ENCODE peak calls at places on chromosomes 1 and 21, in four cellular contexts. E, B, G and L are unnamed samples.

GRCh38 chr21:29555601-29556000 is 256.9 kb downstream of the BACH1 start:
- DNase-seq in E (no peak), G (no peak), B (no peak), L (no peak)

GRCh38 chr1:77614037-77614436 is 68.4 kb downstream of the ZZZ3 start:
- DNase-seq in E (no peak), G (no peak), B (no peak), L (no peak)

GRCh38 chr1:6962956-6963915 is 178.0 kb downstream of the CAMTA1 start:
- DNase-seq in B (peak), E (peak), G (peak), L (no peak)

GRCh38 chr1:20711285-20712209 is 6.3 kb downstream of the KIF17 start:
- DNase-seq in B (no peak), G (peak), E (peak), L (no peak)

GRCh38 chr21:31557421-31557955 is 102.0 kb upstream of the SOD1 start:
- DNase-seq in B (no peak), E (peak), G (no peak), L (no peak)

GRCh38 chr1:240148333-240148732 is 56.6 kb downstream of the FMN2 start:
- DNase-seq in G (no peak), E (no peak), B (no peak), L (no peak)

GRCh38 chr1:178324003-178324402 is 172.8 kb downstream of the CLEC20A start:
- DNase-seq in B (no peak), E (no peak), G (no peak), L (no peak)

GRCh38 chr21:36437745-36438128 is 42.2 kb downstream of the CLDN14 start:
- DNase-seq in B (no peak), E (no peak), G (peak), L (no peak)

GRCh38 chr1:8133190-8133589 is 107.1 kb upstream of the ERRFI1 start:
- DNase-seq in E (no peak), B (no peak), G (no peak), L (no peak)

GRCh38 chr1:159669338-159669737 is 45.1 kb downstream of the CRP start:
- DNase-seq in G (no peak), E (no peak), B (no peak), L (no peak)

GRCh38 chr1:234997201-234998173 is 131.2 kb downstream of the TOMM20 start:
- DNase-seq in E (no peak), G (no peak), B (no peak), L (peak)

GRCh38 chr1:59967141-59967697 is 40.6 kb upstream of the CYP2J2 start:
- DNase-seq in E (no peak), G (peak), B (no peak), L (no peak)

GRCh38 chr1:202159534-202160371 is 649 bp downstream of the PTPN7 start:
- DNase-seq in G (peak), E (no peak), B (no peak), L (no peak)

GRCh38 chr1:83994111-83994510 is 4.8 kb downstream of the TTLL7 start:
- DNase-seq in B (no peak), E (no peak), G (no peak), L (no peak)

GRCh38 chr1:226868726-226869125 is 1.7 kb upstream of the PSEN2 start:
- DNase-seq in B (no peak), G (no peak), E (no peak), L (no peak)

GRCh38 chr1:46301406-46302090 is 1.9 kb downstream of the LRRC41 start:
- DNase-seq in G (peak), B (no peak), E (peak), L (peak)

GRCh38 chr1:171455967-171456366 is 29.4 kb upstream of the PRRC2C start:
- DNase-seq in E (no peak), B (no peak), G (no peak), L (no peak)

GRCh38 chr1:171460018-171460585 is 25.2 kb upstream of the PRRC2C start:
- DNase-seq in E (no peak), G (no peak), B (no peak), L (no peak)

DNA sequence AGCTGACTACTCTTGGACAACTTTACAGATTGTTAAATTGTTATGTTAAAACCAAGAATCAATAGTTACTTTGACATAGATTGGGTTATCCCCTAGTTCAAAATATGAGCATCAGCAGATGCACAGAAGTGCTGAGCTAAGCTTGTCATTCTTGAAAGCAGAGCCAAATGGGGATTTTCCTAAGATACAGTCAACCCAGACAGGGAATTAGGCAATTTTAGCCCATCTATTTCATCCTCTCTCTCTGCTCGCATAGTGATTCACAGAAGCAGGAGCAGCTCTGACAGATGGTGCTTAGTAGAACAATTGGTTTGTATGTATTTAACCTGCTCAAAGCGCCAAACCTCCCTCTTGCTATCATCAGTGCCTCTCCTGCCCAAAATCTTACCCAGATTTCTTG is 27.9 kb upstream of the PRRC2C start:
- DNase-seq in E (no peak), B (no peak), G (no peak), L (no peak)
- TF ChIP-seq CREB1 in E (no peak), B (no peak), G (no peak), L (no peak)

DNA sequence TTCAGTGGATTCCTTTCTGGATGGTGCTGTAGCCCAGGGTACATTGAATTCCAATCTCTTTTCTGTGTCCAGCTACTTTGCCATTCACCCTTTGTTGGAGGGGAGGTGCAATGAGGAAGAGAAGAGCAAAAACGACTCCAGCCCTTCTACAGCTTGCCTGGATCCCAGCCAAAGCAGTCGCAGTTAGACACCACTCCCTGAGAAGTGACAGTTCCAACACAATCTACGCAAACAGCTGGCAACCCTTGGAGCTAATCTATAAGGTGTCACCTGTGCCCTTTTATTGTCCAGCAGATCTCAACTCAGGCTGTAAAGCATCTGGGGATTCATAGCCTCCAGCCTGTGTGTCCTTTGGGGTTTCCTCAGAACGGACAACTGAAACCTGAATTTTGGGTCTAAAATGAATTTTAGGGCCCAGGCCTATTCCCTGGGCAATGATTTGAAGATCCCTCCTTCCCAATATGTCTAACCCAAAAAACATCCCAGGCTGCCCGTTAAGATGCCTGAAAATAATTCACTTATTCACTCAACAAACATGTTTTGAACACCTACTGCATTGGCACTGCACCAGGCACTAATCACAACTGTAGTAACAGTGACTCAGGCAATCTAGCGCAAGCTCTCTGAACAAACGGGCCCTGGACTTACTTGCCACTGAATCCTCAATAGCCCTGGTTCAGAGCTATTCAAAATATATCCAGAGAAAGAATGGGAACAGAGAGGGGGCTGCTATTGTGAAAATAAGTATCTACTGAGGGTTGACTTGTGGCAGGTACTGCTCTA is 4.4 kb downstream of the CD244 start:
- DNase-seq in E (no peak), G (no peak), B (no peak), L (no peak)
- TF ChIP-seq NR2C2 in E (no peak), G (no peak), B (no peak), L (no peak)

GRCh38 chr1:194935864-194936263 is 1672.4 kb downstream of the KCNT2 start:
- DNase-seq in B (no peak), G (no peak), E (peak), L (no peak)

DNA sequence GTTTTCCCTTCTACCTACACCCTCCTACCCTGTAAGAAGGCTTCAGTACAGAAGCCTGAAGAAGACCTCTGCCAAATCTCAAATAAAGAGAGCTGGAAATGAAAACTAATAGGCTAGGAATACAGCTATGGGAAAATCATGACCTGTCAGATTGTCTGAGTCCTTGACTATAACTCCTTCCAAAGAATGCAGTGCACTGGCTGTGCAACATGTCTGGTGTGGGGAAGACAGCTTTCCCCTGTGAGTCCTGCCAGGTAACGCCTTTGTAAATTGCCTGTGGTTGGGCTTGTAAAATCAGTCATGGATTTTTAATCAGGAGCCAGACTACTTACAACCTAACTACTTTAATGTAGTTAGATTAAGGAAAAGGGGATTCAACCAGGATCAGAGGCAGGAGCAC is 1667.9 kb downstream of the KCNT2 start:
- DNase-seq in G (no peak), E (no peak), B (no peak), L (no peak)
- TF ChIP-seq CREB1 in G (no peak), E (no peak), B (no peak), L (no peak)

GRCh38 chr1:80392529-80392928 is 1386.0 kb upstream of the ADGRL4 start:
- DNase-seq in B (no peak), G (no peak), E (no peak), L (peak)
- TF ChIP-seq NR2C2 in B (no peak), G (no peak), E (no peak), L (no peak)

GRCh38 chr1:33683913-33684312 is 180.0 kb upstream of the HMGB4 start:
- DNase-seq in E (no peak), G (no peak), B (no peak), L (no peak)
- TF ChIP-seq CREB1 in E (no peak), G (no peak), B (no peak), L (no peak)

DNA sequence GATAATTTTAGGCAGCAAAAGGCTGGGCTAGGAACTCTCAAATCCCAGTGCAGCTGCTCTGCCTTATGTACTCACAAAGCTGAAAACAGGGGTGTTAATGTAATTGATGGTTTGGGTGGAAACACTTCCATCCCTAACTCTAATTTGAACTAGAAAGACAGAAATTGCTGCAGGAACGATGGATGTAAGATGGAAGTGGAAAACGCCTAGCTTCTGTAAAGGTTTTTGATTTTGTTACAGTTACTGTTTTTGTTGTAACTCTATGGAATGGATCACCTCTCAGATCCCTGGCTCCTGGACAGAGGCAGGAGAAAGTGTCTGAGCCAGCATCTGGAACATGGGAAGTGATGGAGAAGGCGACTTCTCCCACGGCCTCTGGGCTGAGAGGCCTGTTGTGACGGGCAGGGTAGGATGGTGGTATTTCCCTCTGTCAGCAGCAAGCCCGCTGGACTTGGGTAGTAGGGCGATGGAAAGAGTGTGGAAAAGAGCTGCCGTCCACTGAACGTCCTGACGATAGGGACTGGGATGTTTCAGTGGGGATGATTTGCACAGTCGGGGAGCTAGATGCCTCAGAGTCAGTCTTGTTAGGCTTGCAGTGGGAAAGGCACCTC is 1.6 kb downstream of the TRAF5 start:
- DNase-seq in G (no peak), E (no peak), B (no peak), L (no peak)
- TF ChIP-seq NR2C2 in G (no peak), E (no peak), B (no peak), L (no peak)

DNA sequence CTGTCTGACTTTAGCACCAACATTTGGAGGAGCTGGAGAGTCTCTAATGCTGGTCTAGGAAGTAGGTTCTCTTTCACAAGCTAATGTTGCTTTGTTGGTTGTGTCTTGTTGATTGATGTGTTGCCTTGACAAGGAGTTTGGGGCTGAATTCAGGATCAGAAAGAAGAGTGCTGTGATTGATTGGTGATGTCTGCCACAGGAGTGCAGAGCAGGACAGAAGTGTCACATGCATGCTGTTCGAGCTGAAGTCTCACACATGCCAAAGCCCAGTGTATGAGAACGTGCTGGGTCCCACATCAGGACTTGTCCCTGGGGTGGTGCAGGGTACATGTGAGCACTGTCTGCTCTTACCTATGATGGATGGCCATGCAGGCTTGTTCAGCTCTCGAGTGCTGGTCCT is 694.4 kb downstream of the MATN1 start:
- DNase-seq in E (no peak), B (no peak), G (no peak), L (no peak)
- TF ChIP-seq CREB1 in E (no peak), B (no peak), G (no peak), L (no peak)

DNA sequence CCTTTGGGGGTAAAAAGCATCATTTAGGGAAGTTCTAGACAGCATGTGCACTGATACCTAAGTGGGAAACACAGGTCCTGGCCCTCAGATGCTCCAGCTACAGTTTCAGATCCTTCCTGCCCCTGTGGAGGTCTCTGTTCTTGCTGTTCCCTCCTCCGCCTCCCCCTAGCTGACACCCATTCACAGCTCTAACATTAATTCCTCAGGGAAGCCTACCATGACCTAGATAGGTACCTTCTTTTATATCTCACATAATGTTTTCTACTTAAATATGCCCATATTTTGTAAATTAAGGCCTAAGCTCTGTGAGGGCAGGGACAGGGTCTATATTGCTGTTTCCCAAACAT is 11.3 kb downstream of the TSPAN2 start:
- DNase-seq in G (no peak), E (no peak), B (no peak), L (no peak)
- TF ChIP-seq NR2C2 in G (no peak), E (no peak), B (no peak), L (no peak)

DNA sequence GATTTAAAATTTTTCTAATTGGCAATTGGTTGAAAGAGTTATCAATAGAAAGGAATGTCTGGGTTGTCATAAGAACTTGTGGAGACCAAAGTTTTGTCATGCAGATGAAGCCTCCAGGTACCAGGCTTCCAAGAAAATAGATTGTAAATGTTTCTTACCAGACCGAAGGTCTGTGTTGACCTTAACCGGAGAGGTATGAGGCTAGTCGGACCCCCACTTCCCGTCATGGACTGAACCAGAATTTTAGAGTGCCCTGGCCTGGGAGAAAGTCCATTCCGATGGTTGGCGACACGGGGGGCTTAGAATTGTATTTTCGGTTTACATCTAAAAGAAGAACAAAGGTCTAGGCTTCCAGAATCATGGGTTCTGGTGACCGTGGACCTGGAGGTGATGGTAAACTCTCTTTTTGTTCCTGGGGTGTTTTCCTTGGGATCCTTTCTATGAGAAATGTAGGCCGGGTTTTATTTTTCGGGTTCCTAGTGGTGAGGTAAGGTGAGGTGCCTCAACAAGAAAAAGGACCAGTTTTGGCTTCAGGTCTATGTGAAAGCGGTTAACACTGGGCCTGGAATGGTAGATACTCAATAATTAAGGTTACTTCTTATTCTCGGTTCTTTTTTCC is 405 bp upstream of the UHMK1 start:
- DNase-seq in B (peak), G (no peak), E (peak), L (no peak)
- TF ChIP-seq CREB1 in B (no peak), G (no peak), E (no peak), L (no peak)

DNA sequence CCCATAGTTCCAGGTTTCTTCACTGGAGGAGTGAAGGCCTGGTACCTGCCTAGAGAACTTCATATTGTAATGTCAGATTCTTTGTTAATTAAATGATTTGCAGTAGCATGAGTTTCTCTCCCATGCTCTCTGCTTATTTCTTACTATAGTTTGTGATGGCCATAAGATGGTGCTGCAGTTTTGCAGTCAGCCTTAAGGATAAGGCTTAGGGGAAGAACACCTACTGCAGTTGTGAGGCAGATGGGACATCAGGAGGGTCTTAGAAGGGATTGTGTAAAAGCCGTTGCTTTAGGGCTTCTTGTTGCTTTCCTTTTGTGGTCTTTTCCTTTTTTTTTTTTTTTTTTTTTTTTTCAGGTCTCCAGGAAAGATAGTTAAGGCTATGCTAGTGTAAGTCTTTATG is 61.8 kb downstream of the MACF1 start:
- DNase-seq in E (no peak), B (no peak), G (no peak), L (no peak)
- TF ChIP-seq NR2C2 in E (no peak), B (no peak), G (no peak), L (no peak)